ENCODE peak calls at places on chromosomes 12 and 14, in nine cellular contexts. One of them, this sample, is unnamed.

GRCh38 chr12:131345521-131346436 is 365.1 kb upstream of the SFSWAP start:
- DNase-seq in GM12878: no peak
- DNase-seq in A549: no peak
- DNase-seq in sigmoid colon: no peak
- DNase-seq in upper lobe of left lung: no peak
- DNase-seq in stomach: no peak
- DNase-seq in tibial nerve: no peak
- DNase-seq in K562: no peak
- DNase-seq in ovary: no peak
- DNase-seq in this sample: no peak

GRCh38 chr12:108668532-108668931 is 34.8 kb upstream of the SELPLG start:
- DNase-seq in GM12878: no peak
- DNase-seq in stomach: no peak
- DNase-seq in tibial nerve: no peak
- DNase-seq in K562: no peak
- DNase-seq in A549: no peak
- DNase-seq in sigmoid colon: no peak
- DNase-seq in upper lobe of left lung: no peak
- DNase-seq in ovary: no peak
- DNase-seq in this sample: no peak

GRCh38 chr12:46385439-46385838 is 12.9 kb upstream of the SLC38A2 start:
- DNase-seq in ovary: no peak
- DNase-seq in upper lobe of left lung: no peak
- DNase-seq in A549: peak; percentile 31
- DNase-seq in sigmoid colon: no peak
- DNase-seq in stomach: no peak
- DNase-seq in tibial nerve: no peak
- DNase-seq in GM12878: no peak
- DNase-seq in K562: peak; percentile 51
- DNase-seq in this sample: no peak

GRCh38 chr12:42039599-42039998 is 105.1 kb downstream of the GXYLT1 start:
- DNase-seq in A549: no peak
- DNase-seq in GM12878: no peak
- DNase-seq in ovary: no peak
- DNase-seq in stomach: no peak
- DNase-seq in sigmoid colon: no peak
- DNase-seq in K562: no peak
- DNase-seq in tibial nerve: no peak
- DNase-seq in upper lobe of left lung: no peak
- DNase-seq in this sample: no peak

GRCh38 chr12:25558566-25558965 is 5.5 kb upstream of the LMNTD1 start:
- DNase-seq in sigmoid colon: no peak
- DNase-seq in tibial nerve: no peak
- DNase-seq in stomach: no peak
- DNase-seq in ovary: no peak
- DNase-seq in K562: no peak
- DNase-seq in GM12878: no peak
- DNase-seq in A549: peak; percentile 4
- DNase-seq in upper lobe of left lung: no peak
- DNase-seq in this sample: no peak

GRCh38 chr14:84028205-84028604 is 1501.7 kb upstream of the FLRT2 start:
- DNase-seq in sigmoid colon: no peak
- DNase-seq in A549: no peak
- DNase-seq in GM12878: no peak
- DNase-seq in tibial nerve: no peak
- DNase-seq in stomach: no peak
- DNase-seq in upper lobe of left lung: no peak
- DNase-seq in ovary: no peak
- DNase-seq in K562: no peak
- DNase-seq in this sample: no peak

GRCh38 chr14:96051642-96052540 is 12.7 kb downstream of the C14orf132 start:
- DNase-seq in K562: peak; percentile 14
- DNase-seq in tibial nerve: no peak
- DNase-seq in ovary: no peak
- DNase-seq in sigmoid colon: no peak
- DNase-seq in GM12878: no peak
- DNase-seq in A549: peak; percentile 27
- DNase-seq in upper lobe of left lung: no peak
- DNase-seq in stomach: peak; percentile 18
- DNase-seq in this sample: no peak

GRCh38 chr14:33617154-33617553 is 333.7 kb downstream of the EGLN3 start:
- DNase-seq in K562: no peak
- DNase-seq in stomach: no peak
- DNase-seq in ovary: no peak
- DNase-seq in tibial nerve: no peak
- DNase-seq in A549: no peak
- DNase-seq in GM12878: no peak
- DNase-seq in sigmoid colon: no peak
- DNase-seq in upper lobe of left lung: no peak
- DNase-seq in this sample: no peak

GRCh38 chr14:38357557-38357956 is 101.7 kb upstream of the CLEC14A start:
- DNase-seq in stomach: no peak
- DNase-seq in A549: no peak
- DNase-seq in sigmoid colon: no peak
- DNase-seq in ovary: no peak
- DNase-seq in K562: no peak
- DNase-seq in tibial nerve: no peak
- DNase-seq in GM12878: no peak
- DNase-seq in upper lobe of left lung: no peak
- DNase-seq in this sample: no peak

GRCh38 chr12:87216436-87216835 is 812.8 kb downstream of the C12orf50 start:
- DNase-seq in K562: no peak
- DNase-seq in upper lobe of left lung: no peak
- DNase-seq in GM12878: no peak
- DNase-seq in stomach: no peak
- DNase-seq in sigmoid colon: no peak
- DNase-seq in ovary: no peak
- DNase-seq in tibial nerve: no peak
- DNase-seq in A549: no peak
- DNase-seq in this sample: no peak

DNA sequence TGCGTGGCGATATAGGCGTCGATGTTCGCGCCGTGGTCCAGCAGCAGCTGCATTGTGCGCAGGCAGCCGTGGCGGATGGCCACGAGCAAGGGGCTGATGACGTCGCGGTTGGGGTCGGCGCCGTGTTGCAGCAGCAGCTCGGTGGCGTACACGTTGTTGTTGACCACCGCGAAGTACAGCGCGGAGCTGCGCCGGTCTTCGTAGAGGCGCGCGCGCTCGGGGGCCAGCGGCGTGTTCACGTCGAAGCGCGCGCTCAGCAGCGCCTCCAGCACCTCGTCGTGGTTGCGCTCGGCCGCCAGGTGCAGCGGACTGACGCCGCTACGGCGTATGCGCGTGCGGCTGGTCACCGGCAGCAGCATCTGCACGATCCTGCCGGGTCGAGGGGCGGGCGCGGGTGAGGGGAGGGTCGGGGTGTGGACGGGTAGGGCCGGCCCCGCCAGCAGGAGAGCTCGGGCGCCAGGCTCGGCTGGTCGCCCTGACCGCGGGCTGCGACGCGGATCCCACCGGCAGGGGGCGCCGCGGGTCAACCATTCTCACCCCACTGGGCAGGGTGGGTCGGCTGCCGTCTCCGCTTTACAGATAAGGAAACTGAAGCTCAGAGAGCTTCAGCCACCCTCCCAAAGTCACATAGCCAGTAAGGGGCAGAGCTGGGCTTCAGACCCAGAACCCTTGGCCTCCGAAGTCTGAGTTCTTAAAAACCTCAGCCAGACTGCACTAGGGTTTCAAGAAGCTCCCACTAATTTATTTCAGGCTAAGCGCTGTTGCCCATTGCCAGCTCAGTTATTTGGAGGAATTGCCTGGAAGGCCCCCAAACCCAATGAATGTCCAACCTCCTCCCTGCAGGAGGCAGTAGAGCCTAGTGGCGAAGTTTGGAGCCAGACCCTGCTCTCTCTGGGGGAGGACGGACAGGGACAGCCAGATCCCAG is 12.4 kb downstream of the FAM181A start:
- DNase-seq in ovary: peak; percentile 49
- DNase-seq in tibial nerve: peak; percentile 57
- DNase-seq in GM12878: peak; percentile 25
- DNase-seq in upper lobe of left lung: peak; percentile 79
- DNase-seq in K562: peak; percentile 60
- DNase-seq in sigmoid colon: peak; percentile 91
- DNase-seq in stomach: peak; percentile 84
- DNase-seq in A549: peak; percentile 81
- DNase-seq in this sample: peak; percentile 87
- TF ChIP-seq EP300 in ovary: no peak
- TF ChIP-seq EP300 in tibial nerve: no peak
- TF ChIP-seq EP300 in GM12878: no peak
- TF ChIP-seq EP300 in upper lobe of left lung: no peak
- TF ChIP-seq EP300 in K562: no peak
- TF ChIP-seq EP300 in sigmoid colon: no peak
- TF ChIP-seq EP300 in stomach: no peak
- TF ChIP-seq EP300 in A549: no peak
- TF ChIP-seq EP300 in this sample: no peak

DNA sequence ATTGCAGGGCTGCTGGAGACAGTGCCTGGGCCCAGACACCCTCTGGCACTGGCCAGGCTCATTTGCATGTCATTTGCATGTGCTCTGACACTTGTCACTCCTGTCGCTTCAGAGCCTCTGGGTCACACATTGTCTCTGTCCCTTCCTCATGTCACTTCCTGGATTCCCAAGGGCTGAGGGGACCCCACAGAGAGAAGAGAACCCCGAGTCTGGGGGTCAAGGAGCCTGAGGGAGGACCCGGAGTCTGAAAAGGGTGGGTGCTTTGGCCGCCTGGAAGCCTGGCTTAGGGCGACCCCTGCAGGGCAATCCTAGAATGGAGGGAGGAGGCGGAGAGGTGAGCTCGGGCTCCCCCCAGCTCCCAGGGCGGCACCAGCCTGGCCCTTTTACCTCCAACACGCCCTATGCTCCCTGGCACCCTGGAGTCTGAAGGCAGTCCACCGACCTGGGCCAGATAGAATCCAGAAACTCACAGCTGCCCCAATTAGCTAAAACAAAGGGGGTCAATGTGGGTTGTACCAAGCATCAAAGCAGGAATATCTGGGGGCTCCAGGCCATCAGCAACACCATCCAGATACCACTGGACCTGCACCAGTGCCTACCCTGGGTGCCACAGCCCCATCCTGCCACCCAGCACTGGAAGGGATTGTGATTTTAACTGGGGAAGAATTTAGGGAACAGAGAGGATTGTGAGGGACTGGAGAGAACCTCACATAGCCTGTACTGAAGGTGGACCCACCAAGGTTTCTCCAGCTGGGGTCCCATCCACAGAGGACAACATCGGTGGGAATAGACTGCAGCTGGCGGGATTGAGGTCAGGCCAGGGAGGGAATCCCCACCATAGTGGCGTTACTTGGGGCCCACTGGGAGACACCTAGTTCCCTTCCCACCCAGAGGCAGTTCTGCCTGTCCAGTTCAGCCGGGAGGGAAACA is 21.8 kb upstream of the KRT78 start:
- DNase-seq in sigmoid colon: peak; percentile 63
- DNase-seq in A549: peak; percentile 83
- DNase-seq in tibial nerve: no peak
- DNase-seq in upper lobe of left lung: peak; percentile 68
- DNase-seq in K562: peak; percentile 85
- DNase-seq in ovary: no peak
- DNase-seq in stomach: peak; percentile 81
- DNase-seq in GM12878: no peak
- DNase-seq in this sample: peak; percentile 91
- H3K4me3 ChIP-seq in sigmoid colon: no peak overlapping the region
- H3K4me3 ChIP-seq in A549: no peak overlapping the region
- H3K4me3 ChIP-seq in tibial nerve: no peak overlapping the region
- H3K4me3 ChIP-seq in upper lobe of left lung: no peak overlapping the region
- H3K4me3 ChIP-seq in K562: no peak overlapping the region
- H3K4me3 ChIP-seq in ovary: no peak overlapping the region
- H3K4me3 ChIP-seq in stomach: no peak overlapping the region
- H3K4me3 ChIP-seq in GM12878: no peak overlapping the region
- H3K4me3 ChIP-seq in this sample: no peak overlapping the region

GRCh38 chr14:103214461-103214958 is 91.2 kb downstream of the TNFAIP2 start:
- DNase-seq in ovary: no peak
- DNase-seq in sigmoid colon: no peak
- DNase-seq in GM12878: no peak
- DNase-seq in stomach: no peak
- DNase-seq in tibial nerve: no peak
- DNase-seq in K562: no peak
- DNase-seq in A549: no peak
- DNase-seq in upper lobe of left lung: no peak
- DNase-seq in this sample: no peak

GRCh38 chr14:103216857-103217256 is 93.6 kb downstream of the TNFAIP2 start:
- DNase-seq in A549: no peak
- DNase-seq in K562: no peak
- DNase-seq in GM12878: no peak
- DNase-seq in tibial nerve: no peak
- DNase-seq in sigmoid colon: no peak
- DNase-seq in stomach: no peak
- DNase-seq in ovary: no peak
- DNase-seq in upper lobe of left lung: no peak
- DNase-seq in this sample: no peak

GRCh38 chr14:103217538-103217937 is 94.3 kb downstream of the TNFAIP2 start:
- DNase-seq in upper lobe of left lung: no peak
- DNase-seq in A549: no peak
- DNase-seq in GM12878: no peak
- DNase-seq in K562: no peak
- DNase-seq in stomach: no peak
- DNase-seq in ovary: no peak
- DNase-seq in sigmoid colon: no peak
- DNase-seq in tibial nerve: no peak
- DNase-seq in this sample: no peak

GRCh38 chr14:103216399-103216798 is 93.1 kb downstream of the TNFAIP2 start:
- DNase-seq in sigmoid colon: no peak
- DNase-seq in GM12878: no peak
- DNase-seq in upper lobe of left lung: no peak
- DNase-seq in K562: no peak
- DNase-seq in tibial nerve: no peak
- DNase-seq in stomach: no peak
- DNase-seq in A549: no peak
- DNase-seq in ovary: no peak
- DNase-seq in this sample: no peak

DNA sequence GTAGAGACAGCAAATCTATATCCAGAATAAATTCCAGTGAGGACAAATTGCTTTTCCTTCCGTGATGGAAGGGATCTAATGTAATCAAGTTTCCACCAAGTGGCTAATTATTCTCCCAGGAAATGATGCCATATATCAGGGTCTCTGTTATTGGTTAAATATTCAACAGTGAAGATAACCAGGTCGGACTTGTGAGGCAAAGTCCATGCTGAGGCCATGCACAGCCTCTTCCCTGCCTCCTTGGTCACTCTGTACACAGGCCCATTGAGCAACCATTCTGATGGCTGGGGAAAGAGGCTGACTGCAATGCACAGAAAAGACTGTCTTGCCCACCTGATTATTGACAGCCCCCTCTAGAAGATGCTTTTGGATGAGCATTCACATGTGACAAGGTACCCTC is 90.1 kb downstream of the TNFAIP2 start:
- DNase-seq in upper lobe of left lung: no peak
- DNase-seq in A549: no peak
- DNase-seq in ovary: no peak
- DNase-seq in stomach: no peak
- DNase-seq in sigmoid colon: no peak
- DNase-seq in tibial nerve: no peak
- DNase-seq in GM12878: no peak
- DNase-seq in K562: no peak
- DNase-seq in this sample: no peak
- TF ChIP-seq EP300 in upper lobe of left lung: no peak
- TF ChIP-seq EP300 in A549: no peak
- TF ChIP-seq EP300 in ovary: no peak
- TF ChIP-seq EP300 in stomach: no peak
- TF ChIP-seq EP300 in sigmoid colon: no peak
- TF ChIP-seq EP300 in tibial nerve: no peak
- TF ChIP-seq EP300 in GM12878: no peak
- TF ChIP-seq EP300 in K562: no peak
- TF ChIP-seq EP300 in this sample: no peak

GRCh38 chr12:106280101-106280500 is 22.4 kb upstream of the TCP11L2 start:
- DNase-seq in tibial nerve: no peak
- DNase-seq in GM12878: no peak
- DNase-seq in K562: no peak
- DNase-seq in stomach: no peak
- DNase-seq in ovary: no peak
- DNase-seq in A549: no peak
- DNase-seq in sigmoid colon: no peak
- DNase-seq in upper lobe of left lung: no peak
- DNase-seq in this sample: no peak
- H3K4me3 ChIP-seq in tibial nerve: no peak overlapping the region
- H3K4me3 ChIP-seq in GM12878: no peak overlapping the region
- H3K4me3 ChIP-seq in K562: no peak overlapping the region
- H3K4me3 ChIP-seq in stomach: no peak overlapping the region
- H3K4me3 ChIP-seq in ovary: no peak overlapping the region
- H3K4me3 ChIP-seq in A549: no peak overlapping the region
- H3K4me3 ChIP-seq in sigmoid colon: no peak overlapping the region
- H3K4me3 ChIP-seq in upper lobe of left lung: no peak overlapping the region
- H3K4me3 ChIP-seq in this sample: no peak overlapping the region

This sample was measured in transverse colon.